ENCODE peak calls at places on chromosomes 5 and 9, in four cellular contexts. Q is activated naive CD4-positive, alpha-beta T cell treated with Interleukin-2 at 50 U/mL for 16 hours; O is COR-L47; R is esophagus squamous epithelium. A is an unnamed sample.

GRCh38 chr5:133385346-133385745 is 227.0 kb downstream of the FSTL4 start:
- DNase-seq in R (no peak), Q (no peak), O (no peak), A (no peak)

GRCh38 chr5:108345541-108346171 is 36.2 kb downstream of the FBXL17 start:
- DNase-seq in Q (no peak), R (no peak), O (peak; percentile 42), A (no peak)

GRCh38 chr5:180591249-180591887 is at the start of gene SCGB3A1:
- DNase-seq in Q (no peak), R (no peak), O (no peak), A (no peak)

GRCh38 chr5:38426986-38427950 is 129.2 kb downstream of the LIFR start:
- DNase-seq in O (no peak), R (no peak), Q (no peak), A (no peak)

GRCh38 chr9:129252937-129253819 is 75.1 kb upstream of the IER5L start:
- DNase-seq in O (no peak), Q (no peak), R (no peak), A (no peak)

GRCh38 chr5:21142791-21143190 is 1154.8 kb upstream of the CDH18 start:
- DNase-seq in Q (no peak), R (no peak), O (no peak), A (no peak)

GRCh38 chr9:98994226-98995058 is 50.7 kb downstream of the COL15A1 start:
- DNase-seq in R (no peak), Q (no peak), O (peak; percentile 69), A (no peak)

GRCh38 chr5:79802995-79803394 is 113.4 kb downstream of the CMYA5 start:
- DNase-seq in R (no peak), Q (no peak), O (no peak), A (no peak)

GRCh38 chr9:112380771-112381181 is 868 bp downstream of the HSDL2 start:
- DNase-seq in Q (no peak), O (no peak), R (no peak), A (no peak)

GRCh38 chr5:18394154-18394804 is 760.0 kb downstream of the TAF11L14 start:
- DNase-seq in R (no peak), O (peak; percentile 4), Q (peak; percentile 41), A (no peak)

GRCh38 chr9:130665029-130665430 is 636 bp downstream of the PRDM12 start:
- DNase-seq in R (no peak), Q (no peak), O (no peak), A (no peak)

GRCh38 chr9:69495331-69495730 is 170.3 kb downstream of the ENTREP1 start:
- DNase-seq in Q (no peak), R (no peak), O (no peak), A (no peak)

GRCh38 chr5:113678924-113679575 is 165.6 kb downstream of the YTHDC2 start:
- DNase-seq in O (peak; percentile 34), R (no peak), Q (no peak), A (peak; percentile 7)

GRCh38 chr5:94690778-94691177 is 72.3 kb downstream of the SLF1 start:
- DNase-seq in O (no peak), R (no peak), Q (no peak), A (no peak)

GRCh38 chr5:148807845-148808244 is 18.6 kb upstream of the ADRB2 start:
- DNase-seq in Q (no peak), R (no peak), O (no peak), A (peak; percentile 84)

GRCh38 chr5:174198541-174198940 is 153.0 kb downstream of the NSG2 start:
- DNase-seq in O (no peak), R (no peak), Q (no peak), A (no peak)

GRCh38 chr9:74496819-74497749 is at the start of gene RORB:
- DNase-seq in R (no peak), Q (no peak), O (peak; percentile 52), A (no peak)

GRCh38 chr5:170791325-170791954 is 7.9 kb downstream of the GABRP start:
- DNase-seq in Q (no peak), O (peak; percentile 68), R (no peak), A (no peak)

GRCh38 chr9:79912641-79913040 is 340.9 kb downstream of the TLE4 start:
- DNase-seq in O (no peak), Q (no peak), R (no peak), A (no peak)

GRCh38 chr5:117461403-117461802 is 886.8 kb upstream of the SEMA6A start:
- DNase-seq in Q (no peak), R (no peak), O (no peak), A (no peak)

GRCh38 chr5:175131432-175131831 is 312.6 kb downstream of the DRD1 start:
- DNase-seq in O (no peak), R (no peak), Q (no peak), A (no peak)

GRCh38 chr5:42943931-42944631 is 96.0 kb downstream of the ANXA2R start:
- DNase-seq in O (no peak), Q (no peak), R (no peak), A (no peak)

GRCh38 chr5:172076783-172077244 is 70.4 kb upstream of the FBXW11 start:
- DNase-seq in Q (no peak), R (no peak), O (no peak), A (no peak)

GRCh38 chr5:125113328-125113727 is 366.9 kb upstream of the ZNF608 start:
- DNase-seq in R (no peak), O (no peak), Q (no peak), A (no peak)

GRCh38 chr5:157166164-157166493 is at the start of gene GARIN3:
- DNase-seq in Q (no peak), O (no peak), R (no peak), A (no peak)

GRCh38 chr9:98908897-98909634 is 34.6 kb upstream of the COL15A1 start:
- DNase-seq in R (no peak), O (no peak), Q (no peak), A (no peak)

GRCh38 chr9:6460189-6460768 is 47.3 kb downstream of the UHRF2 start:
- DNase-seq in O (no peak), Q (no peak), R (no peak), A (no peak)

GRCh38 chr9:105126233-105126632 is 118.2 kb upstream of the SLC44A1 start:
- DNase-seq in O (no peak), Q (no peak), R (no peak), A (no peak)

GRCh38 chr5:15577132-15577531 is 77.2 kb downstream of the FBXL7 start:
- DNase-seq in O (no peak), Q (no peak), R (no peak), A (no peak)

GRCh38 chr9:110146371-110146770 is 61.6 kb downstream of the C9orf152 start:
- DNase-seq in O (no peak), R (no peak), Q (no peak), A (no peak)

GRCh38 chr9:123225995-123226394 is 42.4 kb downstream of the STRBP start:
- DNase-seq in O (no peak), R (no peak), Q (no peak), A (no peak)

A was measured in SIG-M5.